ENCODE peak calls at places on chromosomes 6 and 20, in four cellular contexts. N is H1, G is IMR-90, O is neuronal stem cell. I is an unnamed sample.

GRCh38 chr6:161498359-161498758 is 224.5 kb upstream of the AGPAT4 start:
- DNase-seq in N (peak; percentile 60), G (peak; percentile 61), O (peak; percentile 59), I (peak; percentile 88)

GRCh38 chr20:20499469-20499868 is 131.6 kb downstream of the INSM1 start:
- DNase-seq in G (no peak), N (no peak), O (no peak), I (no peak)

GRCh38 chr6:109456710-109457595 is 1.4 kb upstream of the MICAL1 start:
- DNase-seq in G (peak; percentile 31), O (no peak), N (no peak), I (no peak)

GRCh38 chr6:20197251-20197650 is 15.0 kb downstream of the MBOAT1 start:
- DNase-seq in O (no peak), G (no peak), N (no peak), I (peak; percentile 72)

GRCh38 chr6:38508894-38509293 is 130.8 kb downstream of the BTBD9 start:
- DNase-seq in O (no peak), G (peak; percentile 79), N (no peak), I (no peak)

GRCh38 chr6:54998576-54998975 is 152.0 kb downstream of the FAM83B start:
- DNase-seq in N (no peak), G (no peak), O (no peak), I (no peak)

GRCh38 chr6:87904041-87904440 is 143.6 kb upstream of the SPACA1 start:
- DNase-seq in G (no peak), N (no peak), O (no peak), I (no peak)

GRCh38 chr6:56756219-56756789 is 113.6 kb upstream of the DST start:
- DNase-seq in N (no peak), G (no peak), O (no peak), I (no peak)

GRCh38 chr6:46217671-46218131 is 46.9 kb upstream of the ENPP5 start:
- DNase-seq in N (no peak), G (no peak), O (no peak), I (no peak)

GRCh38 chr6:10528170-10528981 is 7.2 kb downstream of the GCNT2 start:
- DNase-seq in N (no peak), O (no peak), G (peak; percentile 55), I (peak; percentile 30)

GRCh38 chr6:11437824-11438459 is 99.6 kb upstream of the TMEM170B start:
- DNase-seq in G (no peak), O (no peak), N (no peak), I (no peak)

DNA sequence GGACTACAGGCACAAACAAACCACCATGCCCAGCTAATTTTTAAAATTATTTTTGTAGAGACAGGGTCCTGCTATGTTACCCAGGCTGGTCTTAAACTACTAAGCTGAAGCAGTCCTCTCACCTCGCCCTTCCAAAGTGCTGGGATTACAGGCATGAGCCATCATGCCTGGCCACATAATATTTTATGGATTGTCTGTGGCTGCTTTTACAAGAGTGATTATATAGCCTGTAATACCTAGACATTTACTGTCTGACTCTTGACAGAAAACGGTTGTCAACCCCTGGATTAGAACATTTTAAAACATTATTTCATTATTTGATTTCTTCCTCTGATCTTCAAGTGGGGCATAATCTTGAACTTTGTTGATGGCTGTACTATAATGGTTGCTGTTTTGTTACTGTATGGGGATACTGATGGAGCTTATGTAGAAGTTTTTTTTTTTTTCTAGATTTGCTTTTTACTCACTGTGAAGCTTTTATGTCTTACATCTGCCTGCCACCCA is 14.3 kb downstream of the PARD6B start:
- DNase-seq in O (no peak), N (no peak), G (no peak), I (no peak)
- H3K14ac ChIP-seq in O (no peak overlapping the region), N (no peak overlapping the region), G (no peak overlapping the region), I (no peak overlapping the region)

GRCh38 chr20:47033665-47034064 is 139.0 kb downstream of the EYA2 start:
- DNase-seq in G (no peak), N (no peak), O (no peak), I (no peak)
- H3K23ac ChIP-seq in G (no peak overlapping the region), N (no peak overlapping the region), O (no peak overlapping the region), I (no peak overlapping the region)

GRCh38 chr20:43728686-43729255 is 2.0 kb upstream of the GTSF1L start:
- DNase-seq in G (no peak), N (no peak), O (no peak), I (no peak)

GRCh38 chr20:43726333-43726732 is 469 bp downstream of the GTSF1L start:
- DNase-seq in O (no peak), G (no peak), N (no peak), I (no peak)

GRCh38 chr20:43725666-43726065 is 1.1 kb downstream of the GTSF1L start:
- DNase-seq in G (peak; percentile 51), O (no peak), N (no peak), I (no peak)

GRCh38 chr20:43727980-43728590 is 1.3 kb upstream of the GTSF1L start:
- DNase-seq in O (no peak), N (no peak), G (peak; percentile 12), I (no peak)

DNA sequence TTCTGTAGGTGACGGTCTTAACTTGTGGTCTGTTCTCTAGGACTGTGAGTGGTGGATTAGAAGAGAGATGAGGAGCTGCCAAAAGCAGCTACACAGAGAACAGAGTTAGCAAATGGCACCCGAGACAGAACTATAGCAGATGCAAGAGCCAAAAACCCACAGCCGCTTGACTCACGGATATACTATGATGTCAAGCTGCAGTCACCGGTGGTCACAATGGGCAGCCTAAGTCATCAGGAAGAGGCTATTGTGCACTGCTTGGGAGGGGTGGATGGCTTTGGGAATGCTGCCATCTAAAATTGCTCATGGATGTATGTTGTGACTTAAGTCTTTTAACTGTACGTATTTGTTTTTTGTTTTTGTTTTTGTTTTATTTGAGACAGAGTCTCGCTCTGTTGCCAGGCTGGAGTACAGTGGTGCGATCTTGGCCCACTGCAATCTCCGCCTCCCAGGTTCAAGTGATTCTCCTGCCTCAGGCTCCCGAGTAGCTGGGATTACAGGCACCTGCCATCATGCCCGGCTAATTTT is at the start of gene GTSF1L:
- DNase-seq in G (peak; percentile 89), O (no peak), N (no peak), I (no peak)
- H2BK120ac ChIP-seq in G (no peak within 1 kb of the TSS), O (no peak within 1 kb of the TSS), N (no peak within 1 kb of the TSS), I (no peak within 1 kb of the TSS)

DNA sequence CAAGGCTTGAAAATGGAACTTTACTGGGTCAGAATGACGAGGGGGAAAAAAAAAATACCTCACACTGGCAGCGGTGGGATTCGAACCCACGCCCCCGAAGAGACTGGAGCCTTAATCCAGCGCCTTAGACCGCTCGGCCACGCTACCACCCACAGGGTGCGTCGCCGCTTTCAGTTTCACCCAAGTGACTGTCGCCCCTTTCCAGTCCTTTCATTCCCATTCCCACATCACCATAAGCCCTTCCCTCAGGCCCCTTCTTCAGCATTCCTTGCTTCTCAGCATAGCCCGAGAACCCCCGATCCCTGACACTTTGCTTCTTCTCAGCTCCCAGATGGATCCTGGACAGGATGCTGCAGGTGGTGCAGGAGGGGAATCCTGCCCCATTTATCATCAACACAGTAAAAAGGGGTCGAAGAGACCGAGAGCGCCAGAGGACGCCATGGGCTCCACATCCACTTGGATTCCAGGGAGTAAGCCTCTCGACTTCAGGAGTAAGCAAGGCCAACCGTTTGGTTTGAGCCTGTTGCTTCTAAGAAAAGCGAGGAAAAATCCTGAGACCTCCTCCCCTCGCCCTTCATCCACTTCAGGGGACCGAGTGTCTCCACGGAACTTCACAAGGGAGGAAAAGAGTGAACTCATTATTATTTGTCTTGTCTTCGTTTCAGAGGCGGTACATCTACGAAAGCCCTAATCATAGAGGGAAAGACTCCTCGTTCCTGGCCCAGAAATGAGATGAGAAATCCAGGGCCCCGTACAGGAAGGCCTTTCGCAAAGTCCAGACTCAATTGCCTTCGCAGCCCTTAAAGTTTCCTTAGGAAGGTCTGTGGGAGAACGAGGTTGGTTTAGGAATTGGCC is 20.0 kb upstream of the TRIM27 start:
- DNase-seq in G (peak; percentile 73), N (peak; percentile 75), O (peak; percentile 77), I (peak; percentile 88)
- H3K14ac ChIP-seq in G (peak overlapping the region; percentile 86), N (no peak overlapping the region), O (no peak overlapping the region), I (no peak overlapping the region)

GRCh38 chr20:54151073-54151436 is 22.7 kb downstream of the CYP24A1 start:
- DNase-seq in G (no peak), N (no peak), O (no peak), I (no peak)

GRCh38 chr20:54144847-54145246 is 28.9 kb downstream of the CYP24A1 start:
- DNase-seq in N (no peak), G (no peak), O (no peak), I (no peak)

GRCh38 chr20:54148947-54149764 is 24.6 kb downstream of the CYP24A1 start:
- DNase-seq in G (no peak), O (no peak), N (no peak), I (no peak)

GRCh38 chr20:54149765-54150264 is 24.0 kb downstream of the CYP24A1 start:
- DNase-seq in N (no peak), O (no peak), G (no peak), I (no peak)

DNA sequence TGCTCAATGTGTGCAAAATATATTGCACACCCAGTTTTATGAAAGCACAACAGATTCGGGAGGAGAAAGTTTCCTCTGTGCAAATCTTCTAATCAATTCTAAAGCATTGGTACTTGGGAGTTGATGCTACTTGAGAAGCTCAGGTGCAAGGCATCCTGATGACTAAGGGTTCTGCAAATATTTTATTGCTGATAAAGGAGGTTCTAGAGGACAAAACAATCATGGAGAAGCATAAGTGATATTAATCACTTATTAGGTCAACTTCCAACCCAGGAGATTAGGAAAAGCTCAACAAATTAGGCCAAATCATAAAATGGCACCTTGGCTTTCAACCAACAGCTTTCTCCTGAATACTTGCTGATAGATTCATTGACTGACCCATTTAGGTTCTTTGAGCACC is 27.1 kb downstream of the CYP24A1 start:
- DNase-seq in G (no peak), N (no peak), O (no peak), I (no peak)
- H3K23ac ChIP-seq in G (no peak overlapping the region), N (no peak overlapping the region), O (no peak overlapping the region), I (no peak overlapping the region)

DNA sequence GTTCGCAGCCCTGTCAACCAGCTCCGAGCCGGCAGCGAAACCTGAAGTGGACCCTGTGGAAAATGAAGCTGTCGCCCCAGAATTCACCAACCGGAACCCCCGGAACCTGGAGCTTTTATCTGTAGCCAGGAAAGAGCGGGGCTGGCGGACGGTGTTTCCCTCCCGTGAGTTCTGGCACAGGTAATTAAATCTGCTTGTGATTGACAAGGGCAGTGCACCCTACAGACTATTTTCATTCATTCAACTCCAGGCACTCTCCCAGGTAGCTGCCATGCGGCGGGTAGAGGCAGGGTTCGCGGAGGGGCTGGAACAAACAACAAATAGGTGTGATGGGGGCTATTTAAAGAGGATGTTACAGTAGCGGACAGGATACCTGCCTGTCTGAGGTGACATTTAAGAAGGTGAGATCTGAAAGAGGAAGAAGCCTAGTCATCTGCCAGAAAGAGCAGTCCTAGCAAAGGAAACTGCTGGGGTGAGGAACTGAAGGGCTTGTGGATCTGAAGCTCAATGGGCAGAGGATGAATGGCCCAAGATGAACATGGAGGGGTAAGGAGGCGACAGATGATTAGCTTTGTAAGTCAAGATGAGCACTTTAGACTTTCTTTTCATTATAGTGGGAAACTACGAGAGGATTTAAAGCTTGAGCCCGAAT is 806 bp downstream of the MRPL18 start:
- DNase-seq in N (no peak), O (no peak), G (no peak), I (no peak)
- H2BK120ac ChIP-seq in N (no peak overlapping the region), O (no peak overlapping the region), G (no peak overlapping the region), I (no peak overlapping the region)

GRCh38 chr20:33793011-33793931 is 17.9 kb upstream of the CHMP4B start:
- DNase-seq in N (no peak), O (no peak), G (peak; percentile 24), I (no peak)
- H3K14ac ChIP-seq in N (no peak overlapping the region), O (no peak overlapping the region), G (no peak overlapping the region), I (no peak overlapping the region)

I was measured in H9.